ENCODE peak calls at places on chromosome 13, in eight cellular contexts. R, B, U, H, C, E, M and F are unnamed samples.

GRCh38 chr13:66951426-66951825 is 278.7 kb downstream of the PCDH9 start:
- DNase-seq in M (no peak), H (no peak), E (no peak), R (no peak), B (no peak), U (no peak), C (no peak), F (no peak)

GRCh38 chr13:73765651-73766384 is 368.4 kb downstream of the KLF12 start:
- DNase-seq in R (peak), U (peak), E (peak), C (no peak), H (peak), B (peak), M (peak), F (no peak)

GRCh38 chr13:39410089-39410901 is 192.7 kb downstream of the LHFPL6 start:
- DNase-seq in U (no peak), R (peak), H (no peak), B (no peak), E (peak), M (no peak), C (no peak), F (peak)

GRCh38 chr13:100514788-100515409 is 73.7 kb downstream of the GGACT start:
- DNase-seq in H (peak), C (peak), R (no peak), U (peak), E (peak), B (peak), M (peak), F (peak)

GRCh38 chr13:30739646-30740642 is 4.6 kb downstream of the ALOX5AP start:
- DNase-seq in C (peak), U (peak), R (peak), B (peak), E (peak), H (no peak), M (no peak), F (peak)

GRCh38 chr13:51645154-51645650 is 60.9 kb downstream of the WDFY2 start:
- DNase-seq in H (no peak), C (peak), R (peak), E (peak), B (peak), M (no peak), U (peak), F (peak)

GRCh38 chr13:92355213-92355612 is 871.4 kb upstream of the GPC6 start:
- DNase-seq in H (no peak), C (no peak), R (no peak), E (no peak), M (no peak), B (no peak), U (no peak), F (no peak)

GRCh38 chr13:35714096-35714495 is 237.6 kb upstream of the MAB21L1 start:
- DNase-seq in C (peak), E (no peak), M (no peak), R (no peak), H (no peak), U (no peak), B (no peak), F (no peak)

GRCh38 chr13:112651306-112651705 is 38.5 kb upstream of the ATP11A start:
- DNase-seq in H (no peak), U (no peak), R (no peak), C (no peak), B (no peak), E (no peak), M (no peak), F (no peak)

GRCh38 chr13:20590568-20590967 is 23.6 kb downstream of the IFT88 start:
- DNase-seq in E (no peak), R (no peak), M (no peak), U (no peak), H (no peak), C (no peak), B (no peak), F (no peak)

GRCh38 chr13:93947651-93948050 is 531.8 kb downstream of the DCT start:
- DNase-seq in M (no peak), H (no peak), E (no peak), U (no peak), C (no peak), R (no peak), B (no peak), F (no peak)

GRCh38 chr13:45989607-45990006 is 62.9 kb downstream of the ZC3H13 start:
- DNase-seq in H (no peak), U (no peak), R (peak), M (no peak), B (no peak), C (peak), E (peak), F (peak)

GRCh38 chr13:33639640-33640080 is 178.3 kb upstream of the RFC3 start:
- DNase-seq in U (peak), E (peak), R (no peak), H (no peak), C (peak), B (no peak), M (no peak), F (no peak)

GRCh38 chr13:61029064-61029463 is 386.6 kb downstream of the PCDH20 start:
- DNase-seq in M (no peak), B (no peak), E (no peak), U (no peak), C (no peak), R (no peak), H (no peak), F (no peak)

GRCh38 chr13:76723551-76724232 is 162.5 kb downstream of the KCTD12 start:
- DNase-seq in R (peak), C (peak), E (peak), U (no peak), H (peak), B (no peak), M (no peak), F (peak)

GRCh38 chr13:112955271-112955937 is 13.6 kb upstream of the MCF2L start:
- DNase-seq in U (no peak), B (no peak), E (no peak), R (no peak), M (no peak), C (no peak), H (no peak), F (no peak)

GRCh38 chr13:99123101-99124045 is 77.3 kb upstream of the UBAC2 start:
- DNase-seq in E (peak), H (no peak), B (no peak), U (no peak), C (peak), M (no peak), R (peak), F (no peak)

GRCh38 chr13:95256086-95256485 is 45.2 kb downstream of the ABCC4 start:
- DNase-seq in E (peak), B (no peak), C (peak), U (no peak), M (no peak), H (no peak), R (peak), F (peak)

GRCh38 chr13:25920931-25921330 is 130.9 kb downstream of the SHISA2 start:
- DNase-seq in R (no peak), E (no peak), H (no peak), M (no peak), U (no peak), B (no peak), C (no peak), F (no peak)

GRCh38 chr13:26965976-26966375 is 205.4 kb upstream of the GPR12 start:
- DNase-seq in U (no peak), C (no peak), B (no peak), M (no peak), H (no peak), R (peak), E (peak), F (peak)

GRCh38 chr13:113935081-113935511 is 38.8 kb downstream of the C13orf46 start:
- DNase-seq in B (no peak), C (no peak), M (no peak), U (no peak), E (no peak), H (no peak), R (no peak), F (no peak)

GRCh38 chr13:102045713-102046112 is 356.1 kb downstream of the FGF14 start:
- DNase-seq in B (no peak), M (no peak), E (no peak), U (no peak), R (no peak), C (no peak), H (no peak), F (no peak)

GRCh38 chr13:29679357-29680050 is 84.0 kb upstream of the SLC7A1 start:
- DNase-seq in B (no peak), U (no peak), R (no peak), E (no peak), M (no peak), C (no peak), H (no peak), F (no peak)